ENCODE peak calls at places on chromosomes 11 and 22, in eight cellular contexts. D, E, R, H, J, K, O and M are unnamed samples.

GRCh38 chr22:45584121-45584570 is 81.5 kb downstream of the FBLN1 start:
- DNase-seq in D (no peak), E (no peak), R (no peak), H (no peak), J (no peak), K (no peak), O (no peak), M (no peak)

GRCh38 chr11:4065601-4066377 is 28.8 kb upstream of the RRM1 start:
- DNase-seq in D (no peak), E (no peak), R (no peak), H (no peak), J (no peak), K (no peak), O (no peak), M (no peak)

GRCh38 chr11:131038597-131038996 is 122.3 kb upstream of the SNX19 start:
- DNase-seq in D (no peak), E (no peak), R (no peak), H (no peak), J (no peak), K (no peak), O (peak; percentile 20), M (no peak)

GRCh38 chr22:49469896-49470740 is 357.6 kb downstream of the BRD1 start:
- DNase-seq in D (no peak), E (no peak), R (no peak), H (no peak), J (no peak), K (no peak), O (no peak), M (no peak)

GRCh38 chr22:18122254-18122554 is 11.6 kb downstream of the TUBA8 start:
- DNase-seq in D (no peak), E (no peak), R (no peak), H (no peak), J (no peak), K (no peak), O (no peak), M (no peak)

GRCh38 chr11:75867778-75868374 is 52.9 kb downstream of the UVRAG start:
- DNase-seq in D (peak; percentile 40), E (peak; percentile 38), R (no peak), H (no peak), J (peak; percentile 54), K (no peak), O (peak; percentile 35), M (peak; percentile 46)

GRCh38 chr11:131982154-131982553 is 611.7 kb downstream of the NTM start:
- DNase-seq in D (no peak), E (no peak), R (no peak), H (no peak), J (no peak), K (no peak), O (no peak), M (no peak)

GRCh38 chr22:31812977-31813605 is 59.3 kb downstream of the DEPDC5 start:
- DNase-seq in D (no peak), E (no peak), R (no peak), H (no peak), J (no peak), K (no peak), O (no peak), M (no peak)

GRCh38 chr11:127035812-127036211 is 35.2 kb upstream of the KIRREL3 start:
- DNase-seq in D (no peak), E (no peak), R (no peak), H (no peak), J (no peak), K (no peak), O (no peak), M (no peak)

GRCh38 chr11:120181446-120181992 is 29.3 kb upstream of the OAF start:
- DNase-seq in D (peak; percentile 3), E (no peak), R (no peak), H (no peak), J (no peak), K (no peak), O (no peak), M (no peak)

GRCh38 chr11:71283960-71284359 is 31.6 kb upstream of the SHANK2 start:
- DNase-seq in D (peak; percentile 84), E (no peak), R (no peak), H (no peak), J (no peak), K (no peak), O (no peak), M (no peak)